ENCODE peak calls at places on chromosome 1, in eight cellular contexts. One of them, this sample, is unnamed.

GRCh38 chr1:236575523-236575922 is 28.8 kb downstream of the HEATR1 start:
- DNase-seq in effector memory CD4-positive, alpha-beta T cell: no peak
- DNase-seq in astrocyte: peak
- DNase-seq in lung: no peak
- DNase-seq in GM23248: peak
- DNase-seq in adrenal gland: no peak
- DNase-seq in AG04449: no peak
- DNase-seq in foreskin fibroblast: peak
- DNase-seq in this sample: no peak

GRCh38 chr1:153633161-153633746 is 612 bp upstream of the CHTOP start:
- DNase-seq in adrenal gland: no peak
- DNase-seq in AG04449: no peak
- DNase-seq in GM23248: no peak
- DNase-seq in foreskin fibroblast: no peak
- DNase-seq in effector memory CD4-positive, alpha-beta T cell: no peak
- DNase-seq in lung: peak
- DNase-seq in astrocyte: no peak
- DNase-seq in this sample: peak

GRCh38 chr1:114342376-114342775 is 168.6 kb downstream of the TRIM33 start:
- DNase-seq in effector memory CD4-positive, alpha-beta T cell: no peak
- DNase-seq in GM23248: no peak
- DNase-seq in astrocyte: no peak
- DNase-seq in adrenal gland: no peak
- DNase-seq in foreskin fibroblast: no peak
- DNase-seq in lung: no peak
- DNase-seq in AG04449: no peak
- DNase-seq in this sample: no peak

GRCh38 chr1:40267767-40268187 is 9.7 kb downstream of the ZMPSTE24 start:
- DNase-seq in foreskin fibroblast: peak
- DNase-seq in astrocyte: peak
- DNase-seq in lung: no peak
- DNase-seq in GM23248: peak
- DNase-seq in AG04449: peak
- DNase-seq in effector memory CD4-positive, alpha-beta T cell: no peak
- DNase-seq in adrenal gland: no peak
- DNase-seq in this sample: peak

GRCh38 chr1:199612976-199613774 is 414.3 kb upstream of the NR5A2 start:
- DNase-seq in AG04449: no peak
- DNase-seq in lung: no peak
- DNase-seq in foreskin fibroblast: peak
- DNase-seq in adrenal gland: no peak
- DNase-seq in GM23248: peak
- DNase-seq in astrocyte: peak
- DNase-seq in effector memory CD4-positive, alpha-beta T cell: no peak
- DNase-seq in this sample: peak

GRCh38 chr1:211646566-211646965 is 28.9 kb downstream of the NEK2 start:
- DNase-seq in effector memory CD4-positive, alpha-beta T cell: no peak
- DNase-seq in foreskin fibroblast: no peak
- DNase-seq in astrocyte: no peak
- DNase-seq in AG04449: no peak
- DNase-seq in lung: no peak
- DNase-seq in GM23248: no peak
- DNase-seq in adrenal gland: no peak
- DNase-seq in this sample: no peak

GRCh38 chr1:235112297-235113182 is 16.1 kb downstream of the TOMM20 start:
- DNase-seq in adrenal gland: peak
- DNase-seq in astrocyte: no peak
- DNase-seq in AG04449: no peak
- DNase-seq in lung: no peak
- DNase-seq in effector memory CD4-positive, alpha-beta T cell: no peak
- DNase-seq in GM23248: no peak
- DNase-seq in foreskin fibroblast: no peak
- DNase-seq in this sample: no peak

GRCh38 chr1:109814223-109814622 is 50.5 kb upstream of the EPS8L3 start:
- DNase-seq in adrenal gland: peak
- DNase-seq in foreskin fibroblast: no peak
- DNase-seq in astrocyte: no peak
- DNase-seq in lung: no peak
- DNase-seq in AG04449: no peak
- DNase-seq in effector memory CD4-positive, alpha-beta T cell: no peak
- DNase-seq in GM23248: no peak
- DNase-seq in this sample: no peak

GRCh38 chr1:94332952-94333351 is 85.2 kb upstream of the ABCD3 start:
- DNase-seq in effector memory CD4-positive, alpha-beta T cell: no peak
- DNase-seq in AG04449: no peak
- DNase-seq in foreskin fibroblast: peak
- DNase-seq in lung: no peak
- DNase-seq in astrocyte: peak
- DNase-seq in adrenal gland: no peak
- DNase-seq in GM23248: peak
- DNase-seq in this sample: peak

GRCh38 chr1:50265790-50266314 is 157.1 kb downstream of the ELAVL4 start:
- DNase-seq in adrenal gland: peak
- DNase-seq in effector memory CD4-positive, alpha-beta T cell: no peak
- DNase-seq in lung: no peak
- DNase-seq in AG04449: no peak
- DNase-seq in astrocyte: no peak
- DNase-seq in GM23248: peak
- DNase-seq in foreskin fibroblast: peak
- DNase-seq in this sample: peak

GRCh38 chr1:215397106-215397505 is 170.0 kb upstream of the KCTD3 start:
- DNase-seq in effector memory CD4-positive, alpha-beta T cell: no peak
- DNase-seq in adrenal gland: no peak
- DNase-seq in GM23248: no peak
- DNase-seq in AG04449: no peak
- DNase-seq in lung: no peak
- DNase-seq in astrocyte: no peak
- DNase-seq in foreskin fibroblast: peak
- DNase-seq in this sample: no peak

GRCh38 chr1:218425647-218426342 is 80.7 kb downstream of the TGFB2 start:
- DNase-seq in AG04449: peak
- DNase-seq in GM23248: peak
- DNase-seq in adrenal gland: no peak
- DNase-seq in astrocyte: peak
- DNase-seq in lung: no peak
- DNase-seq in foreskin fibroblast: peak
- DNase-seq in effector memory CD4-positive, alpha-beta T cell: no peak
- DNase-seq in this sample: peak

GRCh38 chr1:216926681-216927080 is 203.5 kb upstream of the ESRRG start:
- DNase-seq in effector memory CD4-positive, alpha-beta T cell: no peak
- DNase-seq in adrenal gland: no peak
- DNase-seq in AG04449: no peak
- DNase-seq in foreskin fibroblast: peak
- DNase-seq in astrocyte: no peak
- DNase-seq in GM23248: no peak
- DNase-seq in lung: no peak
- DNase-seq in this sample: no peak

GRCh38 chr1:67590329-67590728 is 94.7 kb upstream of the GADD45A start:
- DNase-seq in effector memory CD4-positive, alpha-beta T cell: no peak
- DNase-seq in AG04449: peak
- DNase-seq in foreskin fibroblast: peak
- DNase-seq in astrocyte: peak
- DNase-seq in lung: no peak
- DNase-seq in GM23248: peak
- DNase-seq in adrenal gland: peak
- DNase-seq in this sample: no peak

GRCh38 chr1:246497331-246497915 is 9.7 kb downstream of the SMYD3 start:
- DNase-seq in foreskin fibroblast: peak
- DNase-seq in astrocyte: peak
- DNase-seq in AG04449: no peak
- DNase-seq in GM23248: peak
- DNase-seq in lung: no peak
- DNase-seq in adrenal gland: no peak
- DNase-seq in effector memory CD4-positive, alpha-beta T cell: no peak
- DNase-seq in this sample: no peak

GRCh38 chr1:37948841-37949240 is 2.0 kb upstream of the INPP5B start:
- DNase-seq in GM23248: no peak
- DNase-seq in foreskin fibroblast: no peak
- DNase-seq in adrenal gland: no peak
- DNase-seq in effector memory CD4-positive, alpha-beta T cell: no peak
- DNase-seq in lung: no peak
- DNase-seq in AG04449: no peak
- DNase-seq in astrocyte: no peak
- DNase-seq in this sample: no peak

GRCh38 chr1:242651817-242652216 is 127.3 kb upstream of the PLD5 start:
- DNase-seq in lung: no peak
- DNase-seq in adrenal gland: no peak
- DNase-seq in foreskin fibroblast: no peak
- DNase-seq in effector memory CD4-positive, alpha-beta T cell: no peak
- DNase-seq in AG04449: no peak
- DNase-seq in GM23248: no peak
- DNase-seq in astrocyte: no peak
- DNase-seq in this sample: peak

DNA sequence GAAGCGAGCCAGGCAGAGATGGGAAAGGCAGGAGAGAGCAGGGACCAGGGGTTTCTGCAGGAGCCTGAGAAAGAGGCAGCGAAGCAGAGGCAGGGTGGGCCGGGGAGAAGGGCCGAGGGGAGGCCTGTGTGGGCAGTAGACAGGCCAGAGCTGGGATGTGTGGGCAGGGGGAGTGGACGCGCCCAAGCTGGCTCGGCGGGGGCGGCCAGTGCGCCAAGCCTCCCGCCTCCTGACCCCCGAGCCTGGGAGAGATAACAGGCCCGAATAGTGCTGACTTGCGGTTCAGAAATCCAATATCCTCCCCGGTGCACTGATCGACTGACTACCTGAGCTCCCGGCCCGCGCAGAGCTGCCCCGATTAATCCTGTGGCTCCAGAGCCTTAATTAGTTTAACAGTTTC is 41.9 kb downstream of the AHDC1 start:
- DNase-seq in foreskin fibroblast: peak
- DNase-seq in AG04449: no peak
- DNase-seq in adrenal gland: no peak
- DNase-seq in lung: no peak
- DNase-seq in GM23248: no peak
- DNase-seq in astrocyte: no peak
- DNase-seq in effector memory CD4-positive, alpha-beta T cell: no peak
- DNase-seq in this sample: no peak
- H3K4me3 ChIP-seq in foreskin fibroblast: no peak
- H3K4me3 ChIP-seq in AG04449: no peak
- H3K4me3 ChIP-seq in adrenal gland: no peak
- H3K4me3 ChIP-seq in lung: no peak
- H3K4me3 ChIP-seq in GM23248: no peak
- H3K4me3 ChIP-seq in astrocyte: no peak
- H3K4me3 ChIP-seq in effector memory CD4-positive, alpha-beta T cell: no peak
- H3K4me3 ChIP-seq in this sample: no peak

DNA sequence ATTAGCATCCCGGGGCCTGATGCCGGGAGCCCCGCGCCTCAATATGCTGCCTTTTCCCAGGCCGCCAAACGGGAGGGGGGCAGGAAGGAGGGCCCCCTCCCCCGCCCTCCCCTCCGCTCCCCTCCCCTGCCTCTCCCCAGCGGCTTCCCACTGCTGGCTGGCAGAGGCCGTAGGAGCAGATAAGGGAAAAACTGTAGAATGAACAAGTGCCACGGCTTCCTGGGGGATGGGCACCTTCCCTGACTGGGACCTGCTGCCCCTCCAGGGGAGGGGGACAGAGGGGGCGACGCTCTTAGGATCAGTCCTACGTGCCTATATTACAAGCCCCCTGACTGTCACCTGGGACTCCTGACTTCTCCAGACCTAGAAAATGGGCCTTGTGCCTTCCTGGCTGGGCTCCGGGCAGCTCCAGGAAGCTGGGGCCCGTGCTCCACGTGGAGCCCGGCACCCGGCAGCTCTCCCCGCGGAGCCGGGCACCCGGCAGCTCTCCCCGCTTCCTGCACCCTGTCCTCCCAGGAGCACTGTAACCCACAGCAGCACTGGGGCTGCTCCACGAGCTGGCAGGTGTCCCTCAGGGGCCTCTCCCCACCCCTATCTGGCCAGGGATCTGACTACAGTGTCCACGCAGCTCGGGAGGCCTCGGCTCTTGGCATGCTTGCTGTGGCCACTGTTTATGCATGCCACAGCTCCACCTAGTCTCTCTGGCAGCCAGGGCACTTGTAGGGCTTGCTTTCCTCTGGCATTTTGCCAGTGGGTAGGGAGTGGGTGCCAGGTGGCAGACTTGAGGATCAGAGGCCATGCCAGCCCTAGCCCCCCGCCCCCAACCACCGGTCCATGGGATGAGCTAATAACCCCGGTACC is 668 bp upstream of the HES5 start:
- DNase-seq in lung: peak
- DNase-seq in astrocyte: no peak
- DNase-seq in GM23248: peak
- DNase-seq in foreskin fibroblast: no peak
- DNase-seq in adrenal gland: no peak
- DNase-seq in effector memory CD4-positive, alpha-beta T cell: no peak
- DNase-seq in AG04449: no peak
- DNase-seq in this sample: peak
- H3K4me3 ChIP-seq in lung: no peak
- H3K4me3 ChIP-seq in astrocyte: no peak
- H3K4me3 ChIP-seq in GM23248: no peak
- H3K4me3 ChIP-seq in foreskin fibroblast: no peak
- H3K4me3 ChIP-seq in adrenal gland: no peak
- H3K4me3 ChIP-seq in effector memory CD4-positive, alpha-beta T cell: no peak
- H3K4me3 ChIP-seq in AG04449: no peak
- H3K4me3 ChIP-seq in this sample: no peak

DNA sequence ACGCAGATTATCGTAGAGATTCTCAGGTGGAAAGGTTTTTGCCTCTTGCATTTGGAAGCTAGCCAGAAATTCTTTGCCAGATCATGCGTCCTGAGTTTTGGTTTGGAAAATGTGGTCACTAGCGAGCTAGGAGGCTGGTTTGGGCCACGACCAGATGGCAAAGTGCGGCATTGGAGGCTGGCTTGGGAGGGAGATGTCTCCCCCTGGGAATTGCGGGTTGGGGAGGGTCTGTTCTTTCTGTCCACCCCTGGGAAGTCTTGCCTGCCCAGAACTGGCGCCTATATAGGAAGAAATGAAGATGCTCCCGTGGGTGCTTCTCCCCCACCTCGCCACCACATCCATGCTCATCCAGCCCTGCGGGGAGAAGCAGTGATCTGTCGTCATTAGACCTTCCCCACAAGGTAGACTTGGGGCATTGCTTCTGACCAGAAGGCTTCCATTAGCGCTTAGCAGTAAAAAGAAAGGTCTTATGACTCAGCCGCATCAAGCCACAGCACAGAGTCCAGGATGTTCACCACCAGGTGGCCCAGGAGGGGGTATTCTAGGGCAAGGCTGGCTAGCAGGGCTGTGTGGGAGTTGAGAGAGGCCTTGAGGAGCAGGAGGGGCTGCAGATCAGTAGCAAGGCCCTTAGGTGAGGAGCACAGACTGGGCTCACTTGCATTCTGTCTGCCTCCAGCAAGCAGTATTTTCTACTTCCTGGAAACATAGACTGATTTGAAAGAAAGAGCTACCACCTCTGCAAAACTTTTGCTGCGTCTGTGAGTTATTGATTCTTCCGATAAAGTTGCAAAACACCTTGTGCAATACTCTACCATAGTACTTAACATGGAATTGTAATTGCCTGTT is 1.5 kb upstream of the PTP4A2 start:
- DNase-seq in lung: no peak
- DNase-seq in GM23248: peak
- DNase-seq in AG04449: no peak
- DNase-seq in adrenal gland: peak
- DNase-seq in foreskin fibroblast: peak
- DNase-seq in astrocyte: peak
- DNase-seq in effector memory CD4-positive, alpha-beta T cell: peak
- DNase-seq in this sample: peak
- H3K4me3 ChIP-seq in lung: no peak
- H3K4me3 ChIP-seq in GM23248: no peak
- H3K4me3 ChIP-seq in AG04449: no peak
- H3K4me3 ChIP-seq in adrenal gland: no peak
- H3K4me3 ChIP-seq in foreskin fibroblast: no peak
- H3K4me3 ChIP-seq in astrocyte: no peak
- H3K4me3 ChIP-seq in effector memory CD4-positive, alpha-beta T cell: peak
- H3K4me3 ChIP-seq in this sample: no peak

GRCh38 chr1:225776294-225776693 is 1.3 kb upstream of the SRP9 start:
- DNase-seq in astrocyte: no peak
- DNase-seq in GM23248: no peak
- DNase-seq in foreskin fibroblast: no peak
- DNase-seq in effector memory CD4-positive, alpha-beta T cell: no peak
- DNase-seq in lung: no peak
- DNase-seq in adrenal gland: no peak
- DNase-seq in AG04449: no peak
- DNase-seq in this sample: no peak
- H3K4me3 ChIP-seq in astrocyte: no peak
- H3K4me3 ChIP-seq in GM23248: no peak
- H3K4me3 ChIP-seq in foreskin fibroblast: no peak
- H3K4me3 ChIP-seq in effector memory CD4-positive, alpha-beta T cell: no peak
- H3K4me3 ChIP-seq in lung: no peak
- H3K4me3 ChIP-seq in adrenal gland: no peak
- H3K4me3 ChIP-seq in AG04449: no peak
- H3K4me3 ChIP-seq in this sample: no peak